ENCODE peak calls at places on chromosomes 12 and 14, in eight cellular contexts. O, H, R, Y, S, J, N and E are unnamed samples.
A peak's percentile ranks its signal among the peaks of the same experiment; 100 is the strongest.

GRCh38 chr14:78164226-78164853 is 5.8 kb upstream of the NRXN3 start:
- DNase-seq in O (peak; percentile 50), H (no peak), R (no peak), Y (peak; percentile 32), S (no peak), J (no peak), N (no peak), E (no peak)

GRCh38 chr14:90518075-90518940 is 121.5 kb downstream of the CALM1 start:
- DNase-seq in O (no peak), H (no peak), R (no peak), Y (no peak), S (no peak), J (no peak), N (no peak), E (no peak)

GRCh38 chr14:95533822-95534221 is 1.0 kb upstream of the GLRX5 start:
- DNase-seq in O (peak; percentile 16), H (no peak), R (peak; percentile 68), Y (no peak), S (no peak), J (no peak), N (no peak), E (peak; percentile 52)

GRCh38 chr14:93033983-93034670 is 81.6 kb downstream of the ITPK1 start:
- DNase-seq in O (peak; percentile 47), H (no peak), R (peak; percentile 81), Y (no peak), S (no peak), J (no peak), N (no peak), E (no peak)

GRCh38 chr12:47071241-47071852 is 8.1 kb upstream of the PCED1B start:
- DNase-seq in O (peak; percentile 29), H (no peak), R (no peak), Y (no peak), S (no peak), J (no peak), N (no peak), E (no peak)

GRCh38 chr14:103118019-103118662 is 5.1 kb upstream of the TNFAIP2 start:
- DNase-seq in O (peak; percentile 17), H (peak; percentile 35), R (no peak), Y (no peak), S (peak; percentile 48), J (no peak), N (peak; percentile 87), E (no peak)

GRCh38 chr14:60095781-60096450 is 4.2 kb downstream of the PCNX4 start:
- DNase-seq in O (peak; percentile 31), H (peak; percentile 93), R (no peak), Y (no peak), S (peak; percentile 12), J (peak; percentile 59), N (no peak), E (peak; percentile 48)

GRCh38 chr14:54797556-54797955 is 105.1 kb downstream of the GCH1 start:
- DNase-seq in O (no peak), H (no peak), R (no peak), Y (no peak), S (no peak), J (no peak), N (no peak), E (no peak)

GRCh38 chr12:77720258-77720657 is 110.4 kb upstream of the NAV3 start:
- DNase-seq in O (no peak), H (no peak), R (no peak), Y (no peak), S (no peak), J (no peak), N (no peak), E (no peak)

GRCh38 chr14:65847065-65847847 is 434.7 kb downstream of the FUT8 start:
- DNase-seq in O (no peak), H (no peak), R (peak; percentile 69), Y (no peak), S (no peak), J (no peak), N (no peak), E (no peak)